ENCODE peak calls at places on chromosomes 4 and X, in four cellular contexts. S, O, N and E are unnamed samples.

GRCh38 chr4:154626793-154627484 is 14.5 kb upstream of the FGG start:
- DNase-seq in S (peak), O (peak), N (peak), E (peak)

GRCh38 chrX:41733939-41734338 is 10.0 kb downstream of the GPR82 start:
- DNase-seq in S (no peak), N (no peak), O (no peak), E (no peak)

GRCh38 chr4:183180621-183181020 is 81.6 kb downstream of the WWC2 start:
- DNase-seq in S (no peak), N (no peak), O (no peak), E (no peak)

GRCh38 chr4:130808492-130808891 is 1712.5 kb downstream of the C4orf33 start:
- DNase-seq in O (peak), N (no peak), S (no peak), E (no peak)

GRCh38 chrX:45017946-45018345 is 145.0 kb downstream of the KDM6A start:
- DNase-seq in S (no peak), O (no peak), N (no peak), E (no peak)

GRCh38 chrX:153922932-153923857 is 2.9 kb downstream of the ARHGAP4 start:
- DNase-seq in N (peak), O (no peak), S (no peak), E (peak)

GRCh38 chr4:47704693-47705325 is 133.1 kb downstream of the CORIN start:
- DNase-seq in N (peak), S (peak), O (peak), E (peak)

GRCh38 chr4:81142744-81143143 is 72.3 kb downstream of the PRKG2 start:
- DNase-seq in O (no peak), N (no peak), S (no peak), E (no peak)

GRCh38 chrX:79630033-79631009 is 263.2 kb upstream of the ITM2A start:
- DNase-seq in O (no peak), N (no peak), S (no peak), E (no peak)

GRCh38 chr4:140641105-140641555 is 72.4 kb upstream of the UCP1 start:
- DNase-seq in N (no peak), O (no peak), S (no peak), E (no peak)

GRCh38 chrX:116204947-116205346 is 34.4 kb downstream of the AGTR2 start:
- DNase-seq in O (peak), N (no peak), S (no peak), E (no peak)

GRCh38 chr4:65604515-65604914 is 65.8 kb downstream of the EPHA5 start:
- DNase-seq in O (no peak), N (no peak), S (no peak), E (no peak)

GRCh38 chr4:40954119-40954668 is 204.4 kb downstream of the NSUN7 start:
- DNase-seq in S (no peak), N (no peak), O (no peak), E (no peak)

GRCh38 chrX:9285342-9285771 is 179.5 kb upstream of the TBL1X start:
- DNase-seq in N (no peak), S (no peak), O (no peak), E (no peak)

GRCh38 chr4:184843984-184844554 is 18.3 kb upstream of the ACSL1 start:
- DNase-seq in S (no peak), N (no peak), O (no peak), E (no peak)

GRCh38 chrX:9258346-9259104 is 206.3 kb upstream of the TBL1X start:
- DNase-seq in O (no peak), S (no peak), N (no peak), E (no peak)

GRCh38 chr4:121213940-121214339 is 49.8 kb upstream of the TNIP3 start:
- DNase-seq in N (no peak), O (no peak), S (no peak), E (no peak)

GRCh38 chr4:158856852-158857251 is 88.0 kb downstream of the FNIP2 start:
- DNase-seq in O (peak), N (no peak), S (no peak), E (no peak)

GRCh38 chrX:24131476-24131875 is 18.1 kb upstream of the ZFX start:
- DNase-seq in S (no peak), O (no peak), N (no peak), E (no peak)

GRCh38 chr4:13547563-13548041 is 3.3 kb upstream of the NKX3-2 start:
- DNase-seq in O (peak), S (no peak), N (no peak), E (no peak)

GRCh38 chr4:613126-613525 is 12.2 kb upstream of the PDE6B start:
- DNase-seq in S (no peak), O (no peak), N (no peak), E (no peak)

GRCh38 chr4:108881190-108881589 is 118.3 kb upstream of the ETNPPL start:
- DNase-seq in O (no peak), S (no peak), N (no peak), E (no peak)

GRCh38 chrX:56790778-56791177 is 61.7 kb downstream of the NBDY start:
- DNase-seq in N (no peak), O (no peak), S (no peak), E (no peak)